ENCODE peak calls at places on chromosome 12, in ten cellular contexts. M is pancreas; X is tibial artery; R is naive thymus-derived CD4-positive, alpha-beta T cell; H is mucosa of descending colon; D is right lobe of liver; V is ovary; A is transverse colon; T is left lung; S is PC-3. B is an unnamed sample. For H3K4me1 and H3K9me3, the result is how much of the 10 kb centered on the place peaks cover.

GRCh38 chr12:15842106-15842505 is 40.1 kb upstream of the STRAP start:
- DNase-seq in M (no peak), X (no peak), R (no peak), H (no peak), D (no peak), V (no peak), A (no peak), T (no peak), S (peak), B (no peak)

GRCh38 chr12:120230974-120231315 is 30.0 kb upstream of the RPLP0 start:
- DNase-seq in M (no peak), X (no peak), R (no peak), H (no peak), D (no peak), V (no peak), A (no peak), T (no peak), S (no peak), B (no peak)

GRCh38 chr12:54998958-54999510 is 14.5 kb upstream of the TESPA1 start:
- DNase-seq in M (no peak), X (no peak), R (no peak), H (no peak), D (no peak), V (no peak), A (no peak), T (no peak), S (peak), B (no peak)

GRCh38 chr12:62606654-62607053 is 140.0 kb downstream of the MON2 start:
- DNase-seq in M (no peak), X (no peak), R (no peak), H (no peak), D (no peak), V (no peak), A (no peak), T (no peak), S (no peak), B (no peak)

GRCh38 chr12:120085920-120086319 is 30.6 kb downstream of the RAB35 start:
- DNase-seq in M (no peak), X (no peak), R (no peak), H (no peak), D (no peak), V (no peak), A (no peak), T (no peak), S (no peak), B (no peak)

GRCh38 chr12:44847888-44848770 is 28.0 kb downstream of the NELL2 start:
- DNase-seq in M (no peak), X (no peak), R (peak), H (peak), D (no peak), V (no peak), A (peak), T (no peak), S (no peak), B (no peak)

GRCh38 chr12:122878780-122879612 is 16.9 kb downstream of the VPS37B start:
- DNase-seq in M (no peak), X (no peak), R (no peak), H (no peak), D (no peak), V (no peak), A (no peak), T (no peak), S (no peak), B (peak)

GRCh38 chr12:121144416-121144914 is 11.8 kb downstream of the P2RX7 start:
- DNase-seq in M (no peak), X (no peak), R (no peak), H (no peak), D (no peak), V (no peak), A (no peak), T (no peak), S (peak), B (no peak)

GRCh38 chr12:111927346-111927745 is 85.3 kb downstream of the MAPKAPK5 start:
- DNase-seq in M (no peak), X (no peak), R (no peak), H (no peak), D (no peak), V (no peak), A (no peak), T (no peak), S (no peak), B (no peak)

GRCh38 chr12:111954974-111955373 is 58.0 kb downstream of the TMEM116 start:
- DNase-seq in M (no peak), X (no peak), R (no peak), H (no peak), D (no peak), V (no peak), A (no peak), T (no peak), S (peak), B (no peak)

GRCh38 chr12:88753074-88753473 is 172.8 kb upstream of the KITLG start:
- DNase-seq in M (no peak), X (no peak), R (no peak), H (no peak), D (no peak), V (no peak), A (no peak), T (no peak), S (no peak), B (no peak)

GRCh38 chr12:124442281-124442680 is 125.1 kb downstream of the NCOR2 start:
- DNase-seq in M (no peak), X (peak), R (no peak), H (no peak), D (no peak), V (no peak), A (no peak), T (no peak), S (no peak), B (no peak)

GRCh38 chr12:107102294-107102693 is 8.9 kb upstream of the CRY1 start:
- DNase-seq in M (no peak), X (no peak), R (no peak), H (no peak), D (no peak), V (no peak), A (no peak), T (no peak), S (no peak), B (no peak)

GRCh38 chr12:62128186-62128965 is 131.8 kb upstream of the USP15 start:
- DNase-seq in M (no peak), X (no peak), R (no peak), H (no peak), D (no peak), V (no peak), A (no peak), T (no peak), S (peak), B (no peak)

DNA sequence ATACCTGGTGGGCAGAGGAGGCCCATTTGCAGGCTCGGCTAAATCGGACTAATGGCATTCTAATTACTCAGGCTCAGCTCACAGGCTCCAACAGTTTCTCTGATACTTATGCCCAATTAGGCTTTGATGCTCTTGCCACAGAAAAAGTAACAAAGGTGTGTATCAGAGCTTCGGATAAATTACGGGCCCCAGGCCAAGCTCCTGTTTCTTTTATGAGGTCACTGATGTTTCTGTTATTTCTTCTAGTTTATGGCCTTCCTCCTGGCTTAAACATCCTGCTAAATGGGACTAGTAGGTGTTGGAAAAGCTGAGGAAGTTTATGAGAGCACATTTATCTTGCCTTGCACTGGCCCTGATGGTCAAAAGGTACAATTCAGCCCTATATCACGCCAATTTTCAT is 28.8 kb upstream of the C12orf75 start:
- DNase-seq in M (no peak), X (no peak), R (no peak), H (no peak), D (no peak), V (no peak), A (no peak), T (no peak), S (no peak), B (no peak)
- H3K4me1 ChIP-seq in M (under half), X (under half), R (under half), H (under half), D (under half), V (under half), A (under half), T (under half), S (under half), B (under half)

DNA sequence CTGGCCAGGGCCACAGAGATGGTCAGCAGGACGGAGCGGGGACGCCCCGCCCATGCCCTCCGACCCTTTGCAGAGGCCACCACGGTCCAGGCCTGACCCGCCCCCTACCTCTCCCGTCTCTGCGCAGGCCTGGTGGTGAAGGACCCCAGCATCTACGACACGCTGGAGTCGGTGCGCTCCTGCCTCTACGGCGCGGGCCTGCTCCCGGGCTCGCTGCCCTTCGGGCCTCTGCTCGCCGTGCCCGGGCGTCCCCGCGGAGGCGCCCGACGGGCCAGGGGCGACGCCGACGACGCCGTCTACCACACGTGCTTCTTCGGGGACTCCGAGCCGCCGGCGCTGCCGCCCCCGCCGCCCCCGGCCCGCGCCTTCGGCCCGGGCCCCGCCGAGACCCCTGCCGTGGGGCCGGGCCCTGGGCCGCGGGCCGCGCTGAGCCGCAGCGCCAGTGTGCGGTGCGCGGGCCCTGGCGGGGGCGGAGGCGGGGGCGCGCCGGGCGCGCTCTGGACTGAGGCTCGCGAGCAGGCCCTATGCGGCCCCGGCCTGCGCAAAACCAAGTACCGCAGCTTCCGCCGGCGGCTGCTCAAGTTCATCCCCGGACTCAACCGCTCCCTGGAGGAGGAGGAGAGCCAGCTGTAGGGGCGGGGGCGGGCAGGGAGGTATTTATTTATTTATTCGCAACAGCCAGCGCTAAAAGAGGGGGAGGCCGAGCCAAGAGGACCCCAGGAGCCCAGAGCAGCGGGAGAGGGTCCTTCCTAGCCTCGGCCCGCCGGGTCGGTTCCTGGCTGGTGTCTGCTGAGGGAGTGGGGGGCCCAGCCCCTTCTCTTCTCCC is 8.0 kb downstream of the TAMALIN start:
- DNase-seq in M (no peak), X (no peak), R (no peak), H (peak), D (no peak), V (no peak), A (no peak), T (no peak), S (no peak), B (no peak)
- H3K4me3 ChIP-seq in M (no peak), X (no peak), R (no peak), H (no peak), D (no peak), V (no peak), A (no peak), T (no peak), S (no peak), B (no peak)

DNA sequence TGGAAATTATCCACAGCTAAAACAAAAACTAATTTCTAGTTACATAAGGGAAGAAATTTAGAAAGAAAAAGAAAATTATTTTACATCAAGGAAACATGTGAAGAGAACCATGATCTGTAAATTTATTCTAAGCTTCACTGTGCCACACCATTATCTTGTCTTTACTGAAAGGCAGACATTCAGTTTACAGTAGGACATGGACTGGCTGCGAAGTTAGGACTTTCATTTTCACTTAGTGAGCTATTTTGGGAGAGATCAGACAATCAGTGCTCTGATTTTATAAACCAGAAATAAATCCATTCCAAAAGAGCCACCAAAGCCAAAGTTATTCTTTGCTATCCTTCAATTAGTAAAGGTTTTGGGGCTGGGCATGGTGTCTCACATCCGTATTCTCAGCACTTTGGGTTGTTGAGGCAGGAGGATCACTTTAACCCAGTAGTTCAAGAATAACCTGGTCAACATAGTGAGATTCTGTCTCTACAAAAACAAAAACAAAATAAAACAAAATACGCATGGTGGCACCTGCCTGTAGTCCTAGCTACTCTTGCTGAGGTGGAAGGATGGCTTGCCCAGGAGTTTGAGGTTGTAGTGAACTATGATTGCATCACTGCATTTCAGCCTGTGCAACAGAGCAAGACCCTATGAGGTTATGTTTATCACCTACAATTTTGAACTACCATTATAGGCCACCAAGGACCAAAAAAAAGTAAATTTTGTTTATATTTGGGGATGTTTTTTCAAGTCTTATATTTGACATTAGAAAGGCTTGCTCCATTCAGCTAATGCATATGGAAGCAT is 1084.8 kb upstream of the ATXN7L3B start:
- DNase-seq in M (no peak), X (no peak), R (no peak), H (no peak), D (no peak), V (no peak), A (no peak), T (no peak), S (no peak), B (no peak)
- H3K9me3 ChIP-seq in M (under half), X (under half), R (under half), H (under half), D (under half), V (under half), A (under half), T (under half), S (under half), B (under half)

GRCh38 chr12:13097526-13097925 is 5.9 kb downstream of the GSG1 start:
- DNase-seq in M (no peak), X (no peak), R (no peak), H (no peak), D (no peak), V (no peak), A (no peak), T (no peak), S (peak), B (no peak)

GRCh38 chr12:13099910-13100609 is 3.4 kb downstream of the GSG1 start:
- DNase-seq in M (no peak), X (no peak), R (no peak), H (no peak), D (no peak), V (no peak), A (no peak), T (no peak), S (no peak), B (no peak)

GRCh38 chr12:13100882-13101769 is 2.3 kb downstream of the GSG1 start:
- DNase-seq in M (peak), X (peak), R (peak), H (peak), D (peak), V (peak), A (peak), T (peak), S (peak), B (peak)

GRCh38 chr12:13100610-13100881 is 2.9 kb downstream of the GSG1 start:
- DNase-seq in M (no peak), X (no peak), R (peak), H (no peak), D (no peak), V (no peak), A (no peak), T (no peak), S (no peak), B (no peak)

DNA sequence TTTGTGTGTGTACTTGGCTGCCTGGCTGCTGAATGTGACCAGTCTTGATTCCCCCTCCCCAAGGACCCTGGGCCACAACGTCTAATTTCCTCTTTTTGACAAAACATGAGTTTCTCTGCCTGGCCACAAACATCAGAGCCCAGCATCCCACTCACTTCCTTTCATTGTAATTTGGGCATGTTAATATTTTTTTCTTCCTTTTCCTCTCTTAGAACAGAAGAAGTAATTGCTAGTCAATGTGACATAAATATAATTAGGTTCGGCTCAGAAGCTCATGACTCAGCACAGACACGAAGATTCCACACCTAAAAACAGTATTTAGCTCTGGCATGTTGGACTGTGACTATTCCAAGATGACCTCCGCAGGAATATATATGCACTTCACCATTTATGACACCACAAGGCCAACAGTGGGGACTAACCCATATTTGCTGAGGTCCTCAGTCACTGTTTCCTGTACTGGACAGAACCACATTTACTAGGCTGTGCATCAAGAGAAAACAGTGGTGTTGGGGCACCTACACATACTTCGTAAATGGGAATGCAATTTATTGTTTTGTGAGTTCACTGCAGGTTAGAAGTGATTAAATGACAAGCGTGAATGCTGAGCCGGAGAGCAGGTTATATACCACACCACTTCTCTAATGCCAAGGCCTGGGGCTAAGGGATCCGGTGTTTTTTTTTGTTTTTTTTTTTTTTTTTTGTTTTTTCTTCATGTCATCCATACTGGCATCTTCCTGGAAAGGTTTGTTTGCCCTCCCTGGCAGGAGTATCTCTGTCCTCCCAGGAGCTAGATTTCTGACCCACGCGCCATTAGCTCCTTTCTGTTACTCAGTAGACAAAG is 4.2 kb downstream of the GSG1 start:
- DNase-seq in M (no peak), X (peak), R (no peak), H (no peak), D (no peak), V (no peak), A (no peak), T (no peak), S (peak), B (no peak)
- H3K4me1 ChIP-seq in M (under half), X (half or more), R (under half), H (under half), D (under half), V (under half), A (under half), T (under half), S (half or more), B (under half)

GRCh38 chr12:81196595-81196994 is 118.7 kb downstream of the ACSS3 start:
- DNase-seq in M (no peak), X (no peak), R (no peak), H (no peak), D (no peak), V (no peak), A (no peak), T (no peak), S (no peak), B (no peak)
- H3K4me3 ChIP-seq in M (no peak), X (no peak), R (no peak), H (no peak), D (no peak), V (no peak), A (no peak), T (no peak), S (no peak), B (no peak)

DNA sequence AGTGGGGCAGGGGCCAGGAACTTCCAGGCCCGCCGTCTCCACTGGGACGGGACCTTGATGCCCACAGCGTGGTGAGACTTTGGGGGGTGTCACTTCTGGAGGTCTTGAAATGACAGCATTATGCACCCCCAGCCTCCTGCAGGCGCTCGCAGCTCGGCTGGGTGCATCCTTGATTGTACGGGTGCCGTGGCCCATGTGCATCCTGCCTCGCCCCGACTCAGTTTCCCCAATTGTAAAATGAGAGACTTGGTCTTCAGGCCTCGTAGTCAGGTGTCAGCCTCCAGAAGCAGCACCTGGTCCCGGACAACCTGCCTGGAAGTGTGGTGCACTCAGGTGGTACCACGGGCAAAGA is 8.9 kb upstream of the PUS1 start:
- DNase-seq in M (no peak), X (no peak), R (no peak), H (no peak), D (no peak), V (no peak), A (no peak), T (no peak), S (no peak), B (no peak)
- H3K9me3 ChIP-seq in M (under half), X (under half), R (under half), H (under half), D (under half), V (under half), A (under half), T (under half), S (under half), B (under half)

GRCh38 chr12:51972849-51973273 is 21.4 kb downstream of the ACVR1B start:
- DNase-seq in M (no peak), X (peak), R (peak), H (peak), D (peak), V (no peak), A (peak), T (peak), S (no peak), B (peak)
- H3K4me1 ChIP-seq in M (under half), X (under half), R (half or more), H (under half), D (under half), V (under half), A (under half), T (under half), S (under half), B (half or more)

GRCh38 chr12:49966511-49967041 is 4.9 kb downstream of the AQP5 start:
- DNase-seq in M (no peak), X (no peak), R (no peak), H (no peak), D (no peak), V (no peak), A (no peak), T (no peak), S (no peak), B (no peak)

GRCh38 chr12:49969027-49969426 is 3.7 kb upstream of the AQP6 start:
- DNase-seq in M (no peak), X (no peak), R (no peak), H (no peak), D (no peak), V (no peak), A (no peak), T (no peak), S (no peak), B (no peak)

GRCh38 chr12:49968431-49968830 is 4.3 kb upstream of the AQP6 start:
- DNase-seq in M (no peak), X (no peak), R (no peak), H (no peak), D (peak), V (no peak), A (no peak), T (no peak), S (no peak), B (no peak)

GRCh38 chr12:49967042-49967776 is 5.5 kb downstream of the AQP5 start:
- DNase-seq in M (peak), X (peak), R (peak), H (peak), D (peak), V (peak), A (peak), T (peak), S (peak), B (peak)

GRCh38 chr12:49967777-49968250 is 4.9 kb upstream of the AQP6 start:
- DNase-seq in M (no peak), X (no peak), R (no peak), H (no peak), D (no peak), V (no peak), A (no peak), T (no peak), S (no peak), B (no peak)
- H3K4me3 ChIP-seq in M (peak), X (peak), R (peak), H (no peak), D (no peak), V (no peak), A (peak), T (peak), S (peak), B (peak)